ENCODE peak calls at places on chromosome 21, in eight cellular contexts. L, Y, J, U, G, H, C and N are unnamed samples.

GRCh38 chr21:37848721-37849490 is 67.4 kb downstream of the KCNJ6 start:
- DNase-seq in H (no peak), L (no peak), Y (no peak), G (peak), C (no peak), U (peak), J (no peak), N (no peak)

GRCh38 chr21:18368193-18368592 is 35.4 kb downstream of the TMPRSS15 start:
- DNase-seq in U (no peak), L (no peak), J (no peak), C (peak), Y (no peak), H (no peak), G (no peak), N (no peak)

GRCh38 chr21:45163413-45164123 is 89.2 kb downstream of the ADARB1 start:
- DNase-seq in H (no peak), Y (no peak), U (no peak), J (peak), C (no peak), G (no peak), L (no peak), N (no peak)

GRCh38 chr21:15031790-15032357 is 32.9 kb downstream of the NRIP1 start:
- DNase-seq in G (peak), L (no peak), C (peak), H (no peak), Y (peak), J (no peak), U (peak), N (no peak)

GRCh38 chr21:44986471-44987291 is 46.9 kb downstream of the SLX9 start:
- DNase-seq in C (no peak), Y (no peak), J (no peak), H (no peak), U (no peak), L (no peak), G (no peak), N (no peak)

GRCh38 chr21:32186843-32187242 is 92.0 kb downstream of the MIS18A start:
- DNase-seq in L (no peak), G (no peak), C (no peak), U (no peak), H (no peak), J (no peak), Y (no peak), N (no peak)

GRCh38 chr21:15015622-15016471 is 49.0 kb downstream of the NRIP1 start:
- DNase-seq in Y (peak), H (no peak), G (peak), J (no peak), C (peak), U (peak), L (peak), N (no peak)

GRCh38 chr21:30962013-30962412 is 76.3 kb downstream of the KRTAP19-8 start:
- DNase-seq in U (no peak), C (no peak), Y (no peak), L (no peak), G (no peak), J (no peak), H (no peak), N (no peak)

GRCh38 chr21:33411949-33412430 is 8.8 kb downstream of the IFNGR2 start:
- DNase-seq in L (no peak), J (no peak), H (no peak), U (no peak), C (no peak), G (no peak), Y (no peak), N (no peak)

DNA sequence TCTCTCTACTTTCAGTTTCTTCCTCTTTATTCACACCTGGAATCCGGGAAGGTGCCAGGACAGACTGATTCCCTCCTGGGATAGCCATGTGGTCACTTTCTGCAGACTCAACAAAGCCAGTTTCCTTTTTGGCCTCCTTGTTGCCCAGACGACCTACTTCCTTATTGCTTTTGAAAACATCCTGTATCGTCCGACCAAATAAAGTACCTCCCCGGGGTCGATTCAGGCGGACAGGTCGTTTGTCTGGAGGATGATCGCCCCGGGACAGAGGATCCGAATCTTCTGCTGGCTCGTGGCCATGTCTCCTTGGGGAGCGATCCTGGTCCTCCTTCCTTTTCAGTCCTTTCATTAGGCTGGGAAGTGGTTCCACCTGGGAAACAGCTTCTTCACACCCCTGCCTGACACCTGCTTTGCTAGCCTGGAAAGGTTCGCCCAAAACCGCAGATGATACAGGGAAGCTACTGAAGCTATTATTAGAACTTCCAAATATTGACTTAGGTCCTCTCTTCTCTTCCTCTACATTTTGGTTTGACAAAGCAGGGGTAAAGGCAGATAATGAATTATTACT is 1.2 kb downstream of the MCM3AP start:
- DNase-seq in J (no peak), G (no peak), U (peak), C (no peak), Y (no peak), H (no peak), L (no peak), N (peak)
- H3K4me3 ChIP-seq in J (peak), G (no peak), U (peak), C (no peak), Y (no peak), H (peak), L (no peak), N (peak)

GRCh38 chr21:39204134-39204533 is 20.9 kb upstream of the PSMG1 start:
- DNase-seq in C (no peak), L (no peak), H (no peak), G (no peak), J (no peak), U (no peak), Y (no peak), N (no peak)
- TF ChIP-seq CTCF in C (peak), L (no peak), H (peak), G (peak), J (no peak), U (peak), Y (peak), N (no peak)

GRCh38 chr21:43613755-43614638 is 45.3 kb downstream of the HSF2BP start:
- DNase-seq in J (no peak), Y (peak), L (no peak), G (peak), U (peak), H (no peak), C (peak), N (no peak)
- H3K4me3 ChIP-seq in J (no peak), Y (no peak), L (no peak), G (no peak), U (no peak), H (no peak), C (no peak), N (no peak)

GRCh38 chr21:34774750-34775149 is 106.0 kb downstream of the CLIC6 start:
- DNase-seq in J (no peak), Y (no peak), H (no peak), C (no peak), U (no peak), L (no peak), G (no peak), N (no peak)

GRCh38 chr21:34768326-34768725 is 99.5 kb downstream of the CLIC6 start:
- DNase-seq in G (no peak), J (no peak), L (no peak), Y (no peak), C (no peak), H (no peak), U (no peak), N (no peak)

GRCh38 chr21:34771512-34772028 is 102.8 kb downstream of the CLIC6 start:
- DNase-seq in U (peak), H (peak), G (peak), C (peak), L (no peak), J (no peak), Y (peak), N (no peak)

GRCh38 chr21:34766862-34767261 is 98.1 kb downstream of the CLIC6 start:
- DNase-seq in L (no peak), J (no peak), H (no peak), Y (no peak), C (no peak), G (no peak), U (no peak), N (no peak)

DNA sequence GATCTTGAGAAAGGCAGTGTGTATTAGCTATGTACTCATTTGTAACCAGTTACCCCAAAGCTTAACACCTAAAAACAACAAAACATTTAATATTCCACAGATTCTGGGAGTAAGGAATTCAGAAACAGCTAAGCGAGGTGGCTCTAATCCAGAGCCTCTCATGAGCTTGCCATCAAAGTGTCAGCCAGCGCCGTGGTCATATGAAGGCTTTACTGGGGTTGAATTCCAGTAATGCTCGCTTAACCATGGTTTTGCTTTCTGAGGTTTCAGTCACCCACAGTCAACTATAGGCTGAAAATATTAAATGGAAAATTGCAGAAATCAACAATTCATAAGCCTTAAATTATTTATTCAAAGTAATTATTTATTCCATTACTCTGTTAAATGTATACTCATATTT is 101.8 kb downstream of the CLIC6 start:
- DNase-seq in L (no peak), U (no peak), C (no peak), Y (no peak), J (no peak), G (no peak), H (no peak), N (no peak)
- TF ChIP-seq CTCF in L (no peak), U (no peak), C (no peak), Y (no peak), J (no peak), G (no peak), H (no peak), N (no peak)

DNA sequence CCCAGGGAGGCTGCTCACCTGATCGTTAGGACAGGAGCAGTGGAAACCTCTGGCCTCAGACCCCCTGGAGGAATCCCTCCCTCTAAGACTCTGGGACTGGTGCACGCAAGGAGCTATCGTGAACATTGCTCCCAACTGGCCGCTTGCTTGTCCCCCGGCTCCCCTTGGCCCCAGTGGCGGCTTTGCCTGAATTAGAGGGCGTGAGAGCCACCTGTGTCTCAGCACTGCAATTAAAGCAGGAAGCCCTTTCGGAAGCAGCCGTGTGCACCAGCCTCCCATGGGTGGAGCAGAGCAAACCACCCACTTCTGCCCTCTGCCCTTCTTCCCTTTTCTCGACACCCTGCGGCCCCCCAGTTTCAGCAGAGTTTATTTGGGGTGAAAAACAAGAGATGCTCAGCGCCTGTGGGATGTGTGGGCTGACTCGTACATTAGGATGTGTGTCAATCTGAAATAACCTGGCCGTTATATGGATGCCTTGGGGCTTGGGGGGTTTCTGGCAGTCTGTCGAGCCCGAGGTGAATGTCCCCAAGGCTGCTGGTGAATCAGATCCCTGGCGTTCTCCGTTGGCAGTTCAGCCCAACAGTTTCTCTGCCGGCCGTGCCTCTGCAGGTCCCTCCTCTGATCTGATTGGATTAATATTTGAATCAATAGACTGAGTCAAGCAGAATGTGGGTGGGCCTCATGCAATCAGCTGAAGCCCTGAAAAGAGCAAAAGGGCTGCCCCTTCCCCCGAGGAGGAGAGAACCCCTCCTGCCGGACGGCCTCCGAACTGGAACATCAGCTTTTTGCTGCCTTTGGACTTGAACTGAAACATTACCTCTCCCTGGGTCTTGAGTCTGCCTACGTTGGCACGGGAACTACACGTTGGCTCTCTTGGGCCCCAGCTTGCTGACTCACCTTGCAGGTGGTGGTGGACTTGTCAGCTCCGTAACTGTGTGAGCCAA is 7.3 kb upstream of the UMODL1 start:
- DNase-seq in L (no peak), Y (no peak), G (no peak), J (peak), H (peak), C (no peak), U (peak), N (no peak)
- H3K4me3 ChIP-seq in L (no peak), Y (no peak), G (no peak), J (no peak), H (no peak), C (no peak), U (no peak), N (no peak)

GRCh38 chr21:25384782-25385181 is 222.5 kb downstream of the MRPL39 start:
- DNase-seq in Y (no peak), J (no peak), H (no peak), G (no peak), C (no peak), L (no peak), U (no peak), N (no peak)

GRCh38 chr21:25387665-25388064 is 219.6 kb downstream of the MRPL39 start:
- DNase-seq in Y (no peak), L (no peak), J (no peak), C (no peak), G (no peak), U (no peak), H (no peak), N (no peak)

GRCh38 chr21:25383545-25383944 is 223.7 kb downstream of the MRPL39 start:
- DNase-seq in J (no peak), G (no peak), H (no peak), Y (no peak), L (no peak), U (no peak), C (no peak), N (no peak)

GRCh38 chr21:25385912-25386474 is 221.3 kb downstream of the MRPL39 start:
- DNase-seq in U (peak), Y (peak), J (peak), C (peak), H (peak), L (no peak), G (no peak), N (peak)
- TF ChIP-seq CTCF in U (peak), Y (peak), J (peak), C (peak), H (peak), L (peak), G (peak), N (peak)

DNA sequence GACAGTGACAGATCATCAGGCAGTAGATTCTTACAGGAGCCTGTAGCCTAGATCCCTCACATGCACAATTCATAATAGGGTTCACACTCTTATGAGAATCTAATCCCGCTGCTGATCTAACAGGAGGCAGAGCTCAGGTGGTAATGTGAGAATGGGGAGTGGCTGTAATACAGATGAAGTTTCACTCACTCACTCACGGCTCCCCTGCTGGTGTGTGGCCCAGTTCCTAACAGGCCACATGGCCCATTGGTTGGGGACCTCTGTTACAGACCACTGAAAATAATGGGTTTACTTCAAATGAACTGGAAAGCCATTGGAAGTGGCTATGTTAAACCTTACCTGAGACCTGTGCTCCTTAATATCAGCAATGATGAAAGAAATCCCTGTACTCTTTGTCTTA is 151.0 kb downstream of the GRIK1 start:
- DNase-seq in C (no peak), L (no peak), Y (no peak), G (no peak), J (no peak), H (no peak), U (no peak), N (no peak)
- H3K4me3 ChIP-seq in C (no peak), L (no peak), Y (no peak), G (no peak), J (no peak), H (no peak), U (no peak), N (no peak)